ENCODE peak calls at places on chromosome 13, in seven cellular contexts. One of them, this sample, is unnamed.

GRCh38 chr13:43785681-43786471 is 896 bp downstream of the ENOX1 start:
- DNase-seq in fibroblast of lung: peak
- DNase-seq in B cell: no peak
- DNase-seq in OCI-LY7: peak
- DNase-seq in kidney epithelial cell: no peak
- DNase-seq in GM12865: peak
- DNase-seq in heart left ventricle: peak
- DNase-seq in this sample: peak

GRCh38 chr13:83007226-83007625 is 875.0 kb downstream of the SLITRK1 start:
- DNase-seq in fibroblast of lung: no peak
- DNase-seq in B cell: no peak
- DNase-seq in OCI-LY7: no peak
- DNase-seq in kidney epithelial cell: no peak
- DNase-seq in GM12865: no peak
- DNase-seq in heart left ventricle: no peak
- DNase-seq in this sample: no peak

GRCh38 chr13:35747594-35747993 is 271.1 kb upstream of the MAB21L1 start:
- DNase-seq in fibroblast of lung: no peak
- DNase-seq in B cell: no peak
- DNase-seq in OCI-LY7: no peak
- DNase-seq in kidney epithelial cell: no peak
- DNase-seq in GM12865: no peak
- DNase-seq in heart left ventricle: no peak
- DNase-seq in this sample: no peak

GRCh38 chr13:31007392-31007791 is 74.9 kb downstream of the TEX26 start:
- DNase-seq in fibroblast of lung: no peak
- DNase-seq in B cell: no peak
- DNase-seq in OCI-LY7: no peak
- DNase-seq in kidney epithelial cell: no peak
- DNase-seq in GM12865: no peak
- DNase-seq in heart left ventricle: no peak
- DNase-seq in this sample: no peak

GRCh38 chr13:30111810-30112209 is 195.5 kb downstream of the KATNAL1 start:
- DNase-seq in fibroblast of lung: no peak
- DNase-seq in B cell: no peak
- DNase-seq in OCI-LY7: peak
- DNase-seq in kidney epithelial cell: no peak
- DNase-seq in GM12865: peak
- DNase-seq in heart left ventricle: no peak
- DNase-seq in this sample: no peak

GRCh38 chr13:83450586-83450985 is 431.7 kb downstream of the SLITRK1 start:
- DNase-seq in fibroblast of lung: no peak
- DNase-seq in B cell: no peak
- DNase-seq in OCI-LY7: no peak
- DNase-seq in kidney epithelial cell: no peak
- DNase-seq in GM12865: no peak
- DNase-seq in heart left ventricle: no peak
- DNase-seq in this sample: no peak

GRCh38 chr13:45333973-45334922 is 6.7 kb downstream of the TPT1 start:
- DNase-seq in fibroblast of lung: no peak
- DNase-seq in B cell: no peak
- DNase-seq in OCI-LY7: peak
- DNase-seq in kidney epithelial cell: no peak
- DNase-seq in GM12865: no peak
- DNase-seq in heart left ventricle: no peak
- DNase-seq in this sample: no peak

GRCh38 chr13:18235756-18236527 is 945.7 kb downstream of the TUBA3C start:
- DNase-seq in fibroblast of lung: no peak
- DNase-seq in B cell: no peak
- DNase-seq in OCI-LY7: no peak
- DNase-seq in kidney epithelial cell: no peak
- DNase-seq in GM12865: no peak
- DNase-seq in heart left ventricle: no peak
- DNase-seq in this sample: no peak

GRCh38 chr13:26423634-26424033 is 133.8 kb upstream of the WASF3 start:
- DNase-seq in fibroblast of lung: peak
- DNase-seq in B cell: no peak
- DNase-seq in OCI-LY7: no peak
- DNase-seq in kidney epithelial cell: no peak
- DNase-seq in GM12865: no peak
- DNase-seq in heart left ventricle: no peak
- DNase-seq in this sample: no peak

GRCh38 chr13:62320129-62320724 is 904.6 kb upstream of the PCDH20 start:
- DNase-seq in fibroblast of lung: peak
- DNase-seq in B cell: no peak
- DNase-seq in OCI-LY7: peak
- DNase-seq in kidney epithelial cell: peak
- DNase-seq in GM12865: peak
- DNase-seq in heart left ventricle: no peak
- DNase-seq in this sample: peak
- TF ChIP-seq CTCF in fibroblast of lung: no peak
- TF ChIP-seq CTCF in B cell: no peak
- TF ChIP-seq CTCF in OCI-LY7: peak
- TF ChIP-seq CTCF in kidney epithelial cell: peak
- TF ChIP-seq CTCF in GM12865: peak
- TF ChIP-seq CTCF in heart left ventricle: peak
- TF ChIP-seq CTCF in this sample: peak

GRCh38 chr13:53201454-53202225 is 173.0 kb downstream of the OLFM4 start:
- DNase-seq in fibroblast of lung: no peak
- DNase-seq in B cell: no peak
- DNase-seq in OCI-LY7: no peak
- DNase-seq in kidney epithelial cell: no peak
- DNase-seq in GM12865: no peak
- DNase-seq in heart left ventricle: peak
- DNase-seq in this sample: no peak
- TF ChIP-seq CTCF in fibroblast of lung: no peak
- TF ChIP-seq CTCF in B cell: no peak
- TF ChIP-seq CTCF in OCI-LY7: no peak
- TF ChIP-seq CTCF in kidney epithelial cell: no peak
- TF ChIP-seq CTCF in GM12865: no peak
- TF ChIP-seq CTCF in heart left ventricle: no peak
- TF ChIP-seq CTCF in this sample: no peak

DNA sequence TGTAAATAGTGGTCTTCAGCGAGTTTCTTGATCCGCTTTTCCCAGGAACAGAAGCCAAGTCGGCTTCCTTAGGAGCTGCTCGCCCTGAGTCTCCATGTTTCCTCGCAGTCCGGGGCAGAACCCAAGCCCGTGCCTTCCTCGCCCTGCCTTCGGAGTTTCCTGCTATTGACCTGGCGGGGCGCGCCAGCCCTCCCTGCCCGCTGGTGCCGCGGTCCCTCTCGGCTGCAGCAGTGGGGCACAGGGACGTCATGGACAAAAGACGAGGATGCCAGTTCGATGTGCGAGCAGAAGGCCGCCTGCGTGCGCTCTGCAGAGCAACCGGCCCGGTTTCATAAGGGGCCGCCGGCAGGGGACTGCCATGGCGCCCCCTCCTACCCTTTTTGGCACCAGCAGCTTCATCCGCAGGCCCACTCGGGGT is 156.6 kb downstream of the TM9SF2 start:
- DNase-seq in fibroblast of lung: peak
- DNase-seq in B cell: no peak
- DNase-seq in OCI-LY7: no peak
- DNase-seq in kidney epithelial cell: no peak
- DNase-seq in GM12865: no peak
- DNase-seq in heart left ventricle: no peak
- DNase-seq in this sample: no peak
- TF ChIP-seq CTCF in fibroblast of lung: no peak
- TF ChIP-seq CTCF in B cell: no peak
- TF ChIP-seq CTCF in OCI-LY7: no peak
- TF ChIP-seq CTCF in kidney epithelial cell: no peak
- TF ChIP-seq CTCF in GM12865: no peak
- TF ChIP-seq CTCF in heart left ventricle: no peak
- TF ChIP-seq CTCF in this sample: no peak

GRCh38 chr13:110536006-110536693 is 25.4 kb downstream of the RAB20 start:
- DNase-seq in fibroblast of lung: no peak
- DNase-seq in B cell: no peak
- DNase-seq in OCI-LY7: no peak
- DNase-seq in kidney epithelial cell: no peak
- DNase-seq in GM12865: no peak
- DNase-seq in heart left ventricle: no peak
- DNase-seq in this sample: no peak

GRCh38 chr13:110540871-110541525 is 20.5 kb downstream of the RAB20 start:
- DNase-seq in fibroblast of lung: no peak
- DNase-seq in B cell: no peak
- DNase-seq in OCI-LY7: no peak
- DNase-seq in kidney epithelial cell: no peak
- DNase-seq in GM12865: no peak
- DNase-seq in heart left ventricle: no peak
- DNase-seq in this sample: no peak

GRCh38 chr13:110537116-110537515 is 24.4 kb downstream of the RAB20 start:
- DNase-seq in fibroblast of lung: no peak
- DNase-seq in B cell: no peak
- DNase-seq in OCI-LY7: no peak
- DNase-seq in kidney epithelial cell: no peak
- DNase-seq in GM12865: no peak
- DNase-seq in heart left ventricle: no peak
- DNase-seq in this sample: no peak

GRCh38 chr13:110539894-110540293 is 21.6 kb downstream of the RAB20 start:
- DNase-seq in fibroblast of lung: no peak
- DNase-seq in B cell: no peak
- DNase-seq in OCI-LY7: no peak
- DNase-seq in kidney epithelial cell: no peak
- DNase-seq in GM12865: no peak
- DNase-seq in heart left ventricle: no peak
- DNase-seq in this sample: no peak

GRCh38 chr13:110538632-110539031 is 22.9 kb downstream of the RAB20 start:
- DNase-seq in fibroblast of lung: no peak
- DNase-seq in B cell: no peak
- DNase-seq in OCI-LY7: no peak
- DNase-seq in kidney epithelial cell: no peak
- DNase-seq in GM12865: no peak
- DNase-seq in heart left ventricle: no peak
- DNase-seq in this sample: no peak
- TF ChIP-seq CTCF in fibroblast of lung: no peak
- TF ChIP-seq CTCF in B cell: no peak
- TF ChIP-seq CTCF in OCI-LY7: no peak
- TF ChIP-seq CTCF in kidney epithelial cell: no peak
- TF ChIP-seq CTCF in GM12865: no peak
- TF ChIP-seq CTCF in heart left ventricle: no peak
- TF ChIP-seq CTCF in this sample: no peak

DNA sequence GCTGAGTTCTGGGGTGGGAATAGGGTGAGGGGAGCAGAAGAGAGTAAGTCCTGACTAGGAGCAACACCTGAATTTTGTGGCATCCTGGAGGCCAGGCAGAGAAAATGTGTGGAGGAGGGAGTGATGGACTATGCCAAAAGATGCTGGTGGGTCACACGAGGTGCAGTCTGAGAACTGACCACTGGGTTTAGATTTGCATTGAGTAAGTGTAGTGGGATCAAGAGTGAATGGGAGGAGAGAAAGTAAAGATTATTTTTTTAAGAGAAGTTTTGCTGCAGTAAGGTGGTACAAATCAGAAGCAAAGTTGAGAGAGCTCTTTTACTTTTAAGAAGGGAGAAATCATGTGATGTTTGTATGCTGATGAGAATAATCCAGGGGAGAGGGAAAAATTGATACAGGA is 405.1 kb downstream of the DLEU7 start:
- DNase-seq in fibroblast of lung: no peak
- DNase-seq in B cell: no peak
- DNase-seq in OCI-LY7: no peak
- DNase-seq in kidney epithelial cell: no peak
- DNase-seq in GM12865: no peak
- DNase-seq in heart left ventricle: no peak
- DNase-seq in this sample: no peak
- TF ChIP-seq CTCF in fibroblast of lung: no peak
- TF ChIP-seq CTCF in B cell: no peak
- TF ChIP-seq CTCF in OCI-LY7: no peak
- TF ChIP-seq CTCF in kidney epithelial cell: no peak
- TF ChIP-seq CTCF in GM12865: no peak
- TF ChIP-seq CTCF in heart left ventricle: no peak
- TF ChIP-seq CTCF in this sample: no peak

DNA sequence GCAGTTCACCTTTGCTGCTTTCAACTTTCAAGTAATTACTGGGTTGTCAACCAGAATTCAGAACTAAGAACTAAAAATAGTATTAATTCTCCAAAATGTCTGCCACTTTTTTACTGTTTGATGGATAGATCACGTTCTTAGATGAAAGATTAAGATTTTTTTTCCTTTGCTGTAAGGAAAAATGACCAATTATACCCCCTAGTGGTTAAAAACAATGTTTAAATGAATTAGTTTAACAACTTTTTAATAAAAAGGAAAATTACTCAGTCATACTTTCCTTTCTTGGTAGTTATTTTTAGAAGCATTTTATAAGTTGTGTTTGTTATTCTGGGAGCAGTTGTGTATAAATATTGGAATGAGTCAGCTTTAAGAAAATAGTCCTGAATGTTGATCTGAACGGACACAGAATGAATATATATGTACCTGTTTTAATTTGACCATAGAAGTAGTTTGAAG is 4.6 kb downstream of the TM9SF2 start:
- DNase-seq in fibroblast of lung: peak
- DNase-seq in B cell: no peak
- DNase-seq in OCI-LY7: no peak
- DNase-seq in kidney epithelial cell: no peak
- DNase-seq in GM12865: peak
- DNase-seq in heart left ventricle: no peak
- DNase-seq in this sample: no peak
- TF ChIP-seq CTCF in fibroblast of lung: no peak
- TF ChIP-seq CTCF in B cell: peak
- TF ChIP-seq CTCF in OCI-LY7: peak
- TF ChIP-seq CTCF in kidney epithelial cell: no peak
- TF ChIP-seq CTCF in GM12865: peak
- TF ChIP-seq CTCF in heart left ventricle: no peak
- TF ChIP-seq CTCF in this sample: peak

GRCh38 chr13:74715718-74716117 is 581.5 kb upstream of the KLF12 start:
- DNase-seq in fibroblast of lung: no peak
- DNase-seq in B cell: no peak
- DNase-seq in OCI-LY7: no peak
- DNase-seq in kidney epithelial cell: no peak
- DNase-seq in GM12865: no peak
- DNase-seq in heart left ventricle: no peak
- DNase-seq in this sample: no peak

GRCh38 chr13:74708629-74709028 is 574.4 kb upstream of the KLF12 start:
- DNase-seq in fibroblast of lung: no peak
- DNase-seq in B cell: no peak
- DNase-seq in OCI-LY7: no peak
- DNase-seq in kidney epithelial cell: no peak
- DNase-seq in GM12865: no peak
- DNase-seq in heart left ventricle: no peak
- DNase-seq in this sample: no peak

GRCh38 chr13:74705438-74705837 is 571.2 kb upstream of the KLF12 start:
- DNase-seq in fibroblast of lung: no peak
- DNase-seq in B cell: no peak
- DNase-seq in OCI-LY7: no peak
- DNase-seq in kidney epithelial cell: no peak
- DNase-seq in GM12865: no peak
- DNase-seq in heart left ventricle: no peak
- DNase-seq in this sample: no peak

GRCh38 chr13:74710006-74710405 is 575.8 kb upstream of the KLF12 start:
- DNase-seq in fibroblast of lung: peak
- DNase-seq in B cell: no peak
- DNase-seq in OCI-LY7: no peak
- DNase-seq in kidney epithelial cell: no peak
- DNase-seq in GM12865: no peak
- DNase-seq in heart left ventricle: no peak
- DNase-seq in this sample: no peak
- TF ChIP-seq CTCF in fibroblast of lung: no peak
- TF ChIP-seq CTCF in B cell: no peak
- TF ChIP-seq CTCF in OCI-LY7: no peak
- TF ChIP-seq CTCF in kidney epithelial cell: no peak
- TF ChIP-seq CTCF in GM12865: no peak
- TF ChIP-seq CTCF in heart left ventricle: no peak
- TF ChIP-seq CTCF in this sample: no peak